ENCODE peak calls at places on chromosomes 11 and 22, in four cellular contexts. K is neuronal stem cell, I is NCI-H1417, Z is left cardiac atrium. H is an unnamed sample.

GRCh38 chr22:39559456-39560105 is 11.0 kb upstream of the CACNA1I start:
- DNase-seq in K (no peak), I (no peak), Z (no peak), H (peak)

GRCh38 chr22:49687786-49688515 is 139.7 kb downstream of the BRD1 start:
- DNase-seq in K (no peak), I (no peak), Z (no peak), H (no peak)

GRCh38 chr11:47302853-47303252 is 32.9 kb downstream of the MADD start:
- DNase-seq in K (no peak), I (no peak), Z (no peak), H (no peak)

GRCh38 chr22:40302149-40302548 is 44.2 kb upstream of the ADSL start:
- DNase-seq in K (no peak), I (no peak), Z (no peak), H (no peak)

GRCh38 chr11:57775474-57775873 is 13.9 kb downstream of the CTNND1 start:
- DNase-seq in K (no peak), I (no peak), Z (peak), H (no peak)

GRCh38 chr11:117145393-117145761 is 1.3 kb downstream of the PAFAH1B2 start:
- DNase-seq in K (peak), I (no peak), Z (no peak), H (no peak)

GRCh38 chr22:33674357-33674756 is 245.9 kb downstream of the LARGE1 start:
- DNase-seq in K (no peak), I (no peak), Z (no peak), H (no peak)

GRCh38 chr11:1078191-1078601 is 3.5 kb downstream of the MUC2 start:
- DNase-seq in K (no peak), I (no peak), Z (peak), H (no peak)

GRCh38 chr11:111540114-111540920 is at the start of gene LAYN:
- DNase-seq in K (peak), I (peak), Z (peak), H (peak)

GRCh38 chr22:25370322-25370721 is 150.9 kb downstream of the CRYBB2 start:
- DNase-seq in K (no peak), I (no peak), Z (no peak), H (peak)